ENCODE peak calls at places on chromosomes 16 and 17, in four cellular contexts. S is HEK293T, X is WTC11, J is HepG2. H is an unnamed sample.

GRCh38 chr17:72507370-72507769 is 386.6 kb downstream of the SOX9 start:
- DNase-seq in S (no peak), X (no peak), J (no peak), H (no peak)

GRCh38 chr16:80971814-80972213 is 34.9 kb downstream of the CMC2 start:
- DNase-seq in S (no peak), X (no peak), J (no peak), H (peak)

GRCh38 chr16:31529398-31530312 is 2.0 kb downstream of the AHSP start:
- DNase-seq in S (no peak), X (peak), J (no peak), H (peak)

GRCh38 chr17:77696720-77697460 is 261.6 kb upstream of the TNRC6C start:
- DNase-seq in S (no peak), X (no peak), J (no peak), H (no peak)

GRCh38 chr17:51765558-51766145 is 392.9 kb downstream of the CA10 start:
- DNase-seq in S (no peak), X (no peak), J (no peak), H (no peak)

GRCh38 chr17:18191071-18191667 is 7.5 kb downstream of the ALKBH5 start:
- DNase-seq in S (no peak), X (no peak), J (peak), H (no peak)

GRCh38 chr16:72848759-72849664 is 198.9 kb downstream of the ZFHX3 start:
- DNase-seq in S (peak), X (no peak), J (no peak), H (peak)

GRCh38 chr17:41895617-41896016 is 23.1 kb downstream of the ACLY start:
- DNase-seq in S (no peak), X (no peak), J (no peak), H (no peak)

GRCh38 chr16:19520861-19521331 is 1.0 kb downstream of the GDE1 start:
- DNase-seq in S (peak), X (no peak), J (no peak), H (peak)

GRCh38 chr16:66357523-66357928 is 9.0 kb upstream of the CDH5 start:
- DNase-seq in S (peak), X (peak), J (peak), H (peak)

GRCh38 chr16:84471316-84471715 is 33.1 kb downstream of the MEAK7 start:
- DNase-seq in S (no peak), X (no peak), J (no peak), H (no peak)
- TF ChIP-seq ELF4 in S (no peak), X (no peak), J (no peak), H (no peak)

DNA sequence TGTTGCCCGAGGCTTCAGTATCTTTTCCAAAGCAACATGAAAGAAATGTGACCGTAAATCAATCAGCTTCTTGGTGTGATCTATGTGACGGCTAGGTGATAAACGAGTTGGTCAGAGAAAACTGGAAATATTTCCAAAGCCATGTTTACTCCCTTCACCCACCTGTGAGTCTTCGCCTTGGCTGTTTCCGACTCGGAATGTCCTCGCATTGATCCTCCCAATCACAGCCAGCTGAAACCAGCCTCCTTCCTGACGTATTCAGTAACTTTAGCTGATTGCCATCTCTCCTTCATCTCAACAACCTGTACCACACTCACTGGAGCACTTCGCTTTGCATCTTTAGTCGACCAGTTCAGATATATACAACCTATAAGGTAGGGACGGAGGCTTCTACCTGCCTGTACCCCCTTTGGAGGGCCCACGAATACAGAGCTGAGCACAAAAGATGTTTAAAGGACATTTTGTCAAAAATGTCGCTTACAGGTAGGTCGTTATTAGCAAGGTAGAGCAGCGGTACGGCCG is 705 bp downstream of the KRABD2 start:
- DNase-seq in S (no peak), X (no peak), J (no peak), H (no peak)
- TF ChIP-seq ELF4 in S (no peak), X (no peak), J (no peak), H (no peak)

GRCh38 chr16:85612801-85613608 is at the start of gene GSE1:
- DNase-seq in S (peak), X (peak), J (peak), H (peak)
- TF ChIP-seq ELF4 in S (no peak), X (no peak), J (peak), H (no peak)

GRCh38 chr17:57956311-57957119 is 1.3 kb upstream of the CUEDC1 start:
- DNase-seq in S (no peak), X (no peak), J (no peak), H (no peak)
- TF ChIP-seq ELF4 in S (no peak), X (no peak), J (no peak), H (no peak)

GRCh38 chr16:13507530-13507929 is 412.4 kb upstream of the ERCC4 start:
- DNase-seq in S (no peak), X (no peak), J (no peak), H (no peak)

DNA sequence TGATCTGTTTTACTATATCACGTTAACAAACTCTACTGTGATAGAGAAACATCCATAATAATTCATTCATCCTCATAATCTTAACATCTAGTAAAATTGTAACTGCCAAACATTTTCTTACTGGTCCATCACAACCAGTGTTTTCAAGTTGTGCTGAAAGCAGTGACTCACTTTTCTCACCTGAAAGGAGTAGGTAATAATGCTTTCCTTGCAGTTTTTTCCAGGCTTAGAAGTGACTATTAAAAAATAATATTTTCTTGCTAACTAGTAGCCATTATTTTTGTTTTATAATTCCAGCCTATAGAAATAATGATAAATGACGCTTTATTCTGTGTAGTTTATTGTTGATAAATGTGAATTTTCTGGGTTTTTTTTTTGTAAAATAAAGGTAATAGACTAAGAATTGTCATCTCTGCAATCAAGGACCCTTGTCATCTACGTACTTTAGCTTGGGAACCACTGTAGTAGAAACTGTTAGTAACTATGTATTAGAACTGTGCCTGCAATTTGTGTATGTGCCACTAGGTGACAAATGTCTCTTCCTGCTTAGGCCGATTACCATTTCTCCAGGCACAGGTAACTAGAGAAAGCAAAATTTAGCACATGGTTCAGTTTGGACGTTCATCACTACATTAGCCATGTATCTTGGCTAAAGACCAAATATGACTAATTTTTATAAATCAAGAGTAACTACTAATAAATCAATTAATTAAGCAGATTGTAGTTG is 409.4 kb upstream of the ERCC4 start:
- DNase-seq in S (no peak), X (no peak), J (peak), H (peak)
- TF ChIP-seq ELF4 in S (no peak), X (no peak), J (no peak), H (no peak)

DNA sequence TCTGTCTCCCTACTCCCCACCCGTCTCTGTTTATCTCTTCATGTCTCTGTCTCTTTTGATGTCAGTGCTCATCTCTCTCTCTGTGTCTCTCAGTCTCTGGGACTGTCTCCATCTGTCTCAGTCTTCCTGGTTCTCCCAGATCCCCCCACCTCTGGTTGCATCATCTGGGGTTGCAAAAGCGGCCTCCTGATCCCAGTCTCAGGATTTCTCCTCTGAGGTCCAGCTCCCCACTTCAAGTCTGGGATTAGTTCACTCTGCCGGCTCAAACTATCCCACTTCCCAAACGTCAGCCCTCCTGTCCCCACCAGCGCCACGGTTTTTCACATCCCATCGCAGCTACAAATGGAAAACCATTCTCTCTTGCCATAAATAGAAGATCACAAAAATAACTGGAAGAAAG is 9.0 kb downstream of the TEKT5 start:
- DNase-seq in S (no peak), X (no peak), J (no peak), H (no peak)
- TF ChIP-seq ELF4 in S (no peak), X (no peak), J (no peak), H (no peak)

GRCh38 chr16:87254734-87255133 is 62.5 kb downstream of the C16orf95 start:
- DNase-seq in S (no peak), X (no peak), J (no peak), H (no peak)

GRCh38 chr16:87255866-87256265 is 61.3 kb downstream of the C16orf95 start:
- DNase-seq in S (no peak), X (no peak), J (no peak), H (no peak)

GRCh38 chr16:87249425-87249824 is 67.8 kb downstream of the C16orf95 start:
- DNase-seq in S (no peak), X (no peak), J (no peak), H (no peak)

GRCh38 chr16:87252269-87252970 is 64.8 kb downstream of the C16orf95 start:
- DNase-seq in S (no peak), X (no peak), J (no peak), H (no peak)

DNA sequence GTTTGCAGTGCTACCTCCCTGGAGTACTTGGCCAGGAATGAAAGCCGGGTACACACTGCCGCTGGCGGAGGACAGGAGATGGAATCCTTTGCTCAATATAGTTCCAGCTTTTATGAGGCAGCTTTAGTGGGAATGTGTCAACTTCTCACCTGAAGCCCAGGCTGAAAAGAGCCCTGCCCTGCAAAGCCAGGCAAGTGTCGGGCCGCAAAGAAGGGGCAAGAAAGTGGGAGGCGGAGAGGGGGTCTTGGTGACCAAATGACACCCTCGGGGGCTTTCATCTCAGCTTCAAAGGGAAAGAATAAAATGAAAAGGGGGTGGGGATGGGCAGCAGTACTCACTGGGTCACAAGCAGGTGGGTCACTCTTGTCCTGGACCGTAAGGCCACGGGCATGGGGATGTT is 62.9 kb downstream of the C16orf95 start:
- DNase-seq in S (no peak), X (no peak), J (no peak), H (no peak)
- TF ChIP-seq ELF4 in S (no peak), X (no peak), J (no peak), H (no peak)

DNA sequence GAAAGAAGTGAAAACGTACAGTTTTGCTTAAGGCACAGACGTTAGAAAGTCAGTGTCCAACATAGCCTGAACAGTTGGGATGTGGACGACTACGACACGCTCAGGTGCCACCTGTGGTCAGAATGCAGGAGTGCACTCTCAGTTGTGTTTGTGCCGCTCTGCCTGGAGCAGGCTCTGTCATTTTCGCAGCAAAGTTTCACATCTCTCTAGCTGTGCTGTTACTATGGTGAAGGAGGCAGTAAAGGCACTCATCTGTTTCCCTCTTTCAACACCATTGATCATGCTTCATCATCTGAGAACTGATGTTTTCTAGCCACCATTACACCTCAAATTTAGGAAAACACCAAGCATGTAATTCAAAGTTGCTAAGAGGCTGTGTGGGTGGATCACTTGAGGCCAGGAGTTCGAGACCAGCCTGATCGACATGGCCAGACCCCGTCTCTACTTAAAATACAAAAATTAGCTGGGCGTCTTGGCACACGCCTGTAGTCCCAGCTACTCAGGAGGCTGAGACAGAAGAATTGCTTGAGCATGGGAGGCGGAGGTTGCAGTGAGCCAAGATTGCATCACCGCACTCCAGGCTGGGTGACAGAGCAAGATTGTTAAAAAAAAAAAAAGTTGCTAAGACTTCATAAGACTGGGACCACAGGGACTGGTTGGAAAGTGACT is 44.9 kb upstream of the DNAJA2 start:
- DNase-seq in S (peak), X (peak), J (peak), H (peak)
- TF ChIP-seq ELF4 in S (no peak), X (no peak), J (no peak), H (no peak)

H was measured in K562.